ENCODE peak calls at places on chromosomes 16 and 17, in seven cellular contexts. Y is HCT116, Z is K562, R is GM12878, A is NT2/D1, K is SK-N-SH, F is H1. S is an unnamed sample.
A peak's percentile ranks its signal among the peaks of the same experiment; 100 is the strongest.

GRCh38 chr16:50547340-50547865 is 793 bp upstream of the NKD1 start:
- DNase-seq in Y (peak; percentile 26), Z (peak; percentile 32), R (peak; percentile 5), A (no peak), K (peak; percentile 82), F (peak; percentile 66), S (peak; percentile 94)

GRCh38 chr16:75075688-75076268 is 40.8 kb downstream of the LDHD start:
- DNase-seq in Y (no peak), Z (no peak), R (no peak), A (no peak), K (no peak), F (no peak), S (no peak)

GRCh38 chr16:48057085-48057484 is 98.7 kb downstream of the ABCC12 start:
- DNase-seq in Y (no peak), Z (no peak), R (no peak), A (no peak), K (no peak), F (no peak), S (no peak)

GRCh38 chr17:7004398-7005253 is 7.8 kb upstream of the RNASEK start:
- DNase-seq in Y (peak; percentile 56), Z (peak; percentile 43), R (peak; percentile 26), A (no peak), K (peak; percentile 70), F (peak; percentile 53), S (peak; percentile 76)

GRCh38 chr16:11668590-11669379 is 530 bp downstream of the SNN start:
- DNase-seq in Y (no peak), Z (no peak), R (no peak), A (no peak), K (peak; percentile 70), F (peak; percentile 57), S (no peak)

GRCh38 chr16:85650864-85651811 is 37.6 kb downstream of the GINS2 start:
- DNase-seq in Y (no peak), Z (no peak), R (no peak), A (no peak), K (peak; percentile 86), F (no peak), S (no peak)

GRCh38 chr17:50396261-50397110 is 837 bp downstream of the LRRC59 start:
- DNase-seq in Y (no peak), Z (peak; percentile 22), R (no peak), A (no peak), K (peak; percentile 58), F (no peak), S (peak; percentile 38)

GRCh38 chr17:76002100-76002499 is 1.4 kb downstream of the CDK3 start:
- DNase-seq in Y (no peak), Z (no peak), R (no peak), A (no peak), K (peak; percentile 25), F (no peak), S (no peak)

GRCh38 chr17:74332763-74333220 is 6.8 kb downstream of the KIF19 start:
- DNase-seq in Y (no peak), Z (peak; percentile 56), R (no peak), A (no peak), K (no peak), F (no peak), S (no peak)

GRCh38 chr16:15509593-15510520 is 75.5 kb downstream of the BMERB1 start:
- DNase-seq in Y (no peak), Z (no peak), R (no peak), A (no peak), K (peak; percentile 23), F (peak; percentile 52), S (no peak)

GRCh38 chr16:89392881-89393730 is 97.3 kb downstream of the ANKRD11 start:
- DNase-seq in Y (no peak), Z (no peak), R (no peak), A (peak; percentile 48), K (no peak), F (no peak), S (no peak)

GRCh38 chr17:39604911-39605491 is 2.7 kb downstream of the NEUROD2 start:
- DNase-seq in Y (no peak), Z (peak; percentile 18), R (no peak), A (no peak), K (no peak), F (peak; percentile 79), S (no peak)

GRCh38 chr16:88770459-88771293 is 14.3 kb downstream of the PIEZO1 start:
- DNase-seq in Y (peak; percentile 78), Z (peak; percentile 67), R (no peak), A (peak; percentile 57), K (peak; percentile 78), F (no peak), S (peak; percentile 81)

GRCh38 chr17:31787857-31788570 is 71.0 kb downstream of the COPRS start:
- DNase-seq in Y (peak; percentile 21), Z (no peak), R (no peak), A (no peak), K (no peak), F (no peak), S (peak; percentile 15)

GRCh38 chr17:28925912-28926365 is 23.1 kb upstream of the DHRS13 start:
- DNase-seq in Y (no peak), Z (no peak), R (peak; percentile 47), A (no peak), K (no peak), F (no peak), S (no peak)

GRCh38 chr17:28926786-28927185 is 23.9 kb upstream of the DHRS13 start:
- DNase-seq in Y (no peak), Z (no peak), R (no peak), A (no peak), K (no peak), F (no peak), S (no peak)

GRCh38 chr17:28926366-28926765 is 23.5 kb upstream of the DHRS13 start:
- DNase-seq in Y (no peak), Z (no peak), R (no peak), A (no peak), K (no peak), F (no peak), S (no peak)

GRCh38 chr17:28928061-28928460 is 23.3 kb downstream of the PHF12 start:
- DNase-seq in Y (no peak), Z (no peak), R (no peak), A (no peak), K (no peak), F (no peak), S (no peak)

GRCh38 chr17:28929769-28930168 is 21.5 kb downstream of the PHF12 start:
- DNase-seq in Y (no peak), Z (no peak), R (no peak), A (no peak), K (peak; percentile 40), F (no peak), S (no peak)
- TF ChIP-seq YY1 in Y (no peak), Z (no peak), R (no peak), A (no peak), K (no peak), F (no peak), S (no peak)

GRCh38 chr16:70701036-70701435 is 15.2 kb upstream of the MTSS2 start:
- DNase-seq in Y (no peak), Z (no peak), R (no peak), A (no peak), K (no peak), F (no peak), S (no peak)
- TF ChIP-seq YY1 in Y (no peak), Z (no peak), R (no peak), A (no peak), K (no peak), F (no peak), S (no peak)

GRCh38 chr16:56354016-56354415 is 71.3 kb downstream of the AMFR start:
- DNase-seq in Y (no peak), Z (no peak), R (no peak), A (no peak), K (no peak), F (no peak), S (no peak)
- TF ChIP-seq YY1 in Y (no peak), Z (no peak), R (no peak), A (no peak), K (no peak), F (no peak), S (no peak)

DNA sequence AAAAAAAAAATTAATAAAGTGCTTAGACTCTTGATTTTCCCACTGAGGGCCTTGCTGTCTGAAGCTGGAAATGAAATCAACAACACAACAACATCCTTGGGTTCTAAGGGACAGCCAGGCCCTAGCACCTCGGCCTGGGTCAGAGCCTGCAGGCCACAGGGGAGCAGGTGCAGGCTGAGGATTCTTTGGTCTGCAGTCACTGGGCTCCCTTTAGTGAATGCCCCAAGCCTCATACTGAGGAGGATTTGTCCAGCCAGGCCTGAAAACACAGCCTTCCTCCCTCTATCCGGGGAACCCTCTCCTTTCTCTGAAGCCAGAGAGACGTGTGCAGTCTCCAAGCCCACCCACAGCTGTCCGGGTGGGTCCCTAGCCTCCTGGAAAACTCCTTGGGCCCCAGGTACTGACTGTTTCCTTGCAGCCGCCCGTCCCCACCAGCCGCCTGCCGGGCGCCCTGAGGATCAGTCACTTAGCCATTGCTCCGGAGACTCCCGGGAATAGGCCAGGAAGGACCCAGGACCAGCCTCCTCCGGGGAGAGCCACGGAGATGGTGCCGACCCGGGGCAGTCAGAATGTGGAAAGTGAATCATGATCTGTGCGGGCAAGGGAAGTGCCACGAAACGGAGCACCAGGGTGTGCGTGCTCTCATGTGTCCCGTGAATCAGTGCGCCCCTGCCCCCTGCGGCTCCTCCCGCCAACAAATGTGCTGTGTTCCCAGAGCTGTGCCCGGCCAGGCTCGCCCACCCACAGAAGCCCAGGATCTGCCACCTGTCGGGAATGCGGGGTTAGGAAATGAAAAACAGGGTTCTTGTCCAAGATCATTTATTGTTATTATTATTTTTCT is 91.0 kb downstream of the RTN4RL1 start:
- DNase-seq in Y (no peak), Z (no peak), R (no peak), A (no peak), K (no peak), F (no peak), S (no peak)
- TF ChIP-seq YY1 in Y (no peak), Z (no peak), R (no peak), A (no peak), K (no peak), F (no peak), S (no peak)